ENCODE peak calls at places on chromosome 15, in ten cellular contexts. J is PC-9; X is keratinocyte; F is osteoblast; N is Panc1; D is heart left ventricle; A is right cardiac atrium; T is psoas muscle; R is CD8-positive, alpha-beta T cell; G is HCT116. O is an unnamed sample.

GRCh38 chr15:67543348-67543718 is 830 bp downstream of the MAP2K5 start:
- DNase-seq in R (no peak), T (peak; percentile 22), A (no peak), X (no peak), F (peak; percentile 69), G (no peak), J (no peak), D (peak; percentile 21), N (no peak), O (no peak)

GRCh38 chr15:59746777-59747176 is 57.7 kb upstream of the BNIP2 start:
- DNase-seq in F (no peak), J (no peak), T (no peak), R (no peak), X (no peak), D (no peak), N (no peak), A (no peak), G (no peak), O (no peak)

GRCh38 chr15:92377083-92377789 is 16.4 kb upstream of the ST8SIA2 start:
- DNase-seq in T (peak; percentile 22), G (no peak), R (no peak), J (no peak), A (no peak), N (no peak), D (peak; percentile 76), F (no peak), X (peak; percentile 63), O (no peak)

GRCh38 chr15:59372352-59373211 is at the start of gene MYO1E:
- DNase-seq in F (peak; percentile 99), X (no peak), N (peak; percentile 96), G (peak; percentile 94), A (peak; percentile 90), R (no peak), D (peak; percentile 91), T (peak; percentile 81), J (peak; percentile 91), O (no peak)

GRCh38 chr15:43998607-43999006 is 171.8 kb downstream of the WDR76 start:
- DNase-seq in J (no peak), F (no peak), N (no peak), R (no peak), X (no peak), T (peak; percentile 20), A (peak; percentile 70), G (no peak), D (peak; percentile 62), O (no peak)

GRCh38 chr15:56913670-56914069 is 4.8 kb upstream of the TCF12 start:
- DNase-seq in T (no peak), X (no peak), G (no peak), R (no peak), A (no peak), F (peak; percentile 69), D (no peak), J (no peak), N (no peak), O (no peak)

GRCh38 chr15:34318277-34319079 is 19.1 kb downstream of the SLC12A6 start:
- DNase-seq in A (peak; percentile 48), G (peak; percentile 50), D (peak; percentile 63), J (peak; percentile 70), R (peak; percentile 35), N (no peak), X (no peak), F (no peak), T (peak; percentile 41), O (no peak)

GRCh38 chr15:91146728-91147127 is 46.7 kb downstream of the SV2B start:
- DNase-seq in N (no peak), R (no peak), D (no peak), X (no peak), G (no peak), F (no peak), J (no peak), A (no peak), T (no peak), O (no peak)

GRCh38 chr15:58555168-58556027 is 123.6 kb downstream of the LIPC start:
- DNase-seq in X (no peak), R (no peak), N (no peak), J (no peak), G (no peak), D (no peak), F (no peak), A (no peak), T (no peak), O (no peak)

GRCh38 chr15:39030291-39031070 is 465.9 kb upstream of the RASGRP1 start:
- DNase-seq in A (no peak), X (no peak), D (no peak), G (no peak), R (no peak), T (no peak), J (no peak), F (peak; percentile 0), N (no peak), O (no peak)

GRCh38 chr15:58864602-58865419 is 68.7 kb downstream of the SLTM start:
- DNase-seq in J (peak; percentile 47), N (no peak), G (no peak), X (no peak), D (peak; percentile 67), R (no peak), T (peak; percentile 49), A (peak; percentile 90), F (no peak), O (no peak)

GRCh38 chr15:38824719-38825118 is 260.1 kb upstream of the RASGRP1 start:
- DNase-seq in T (no peak), J (no peak), G (no peak), F (no peak), R (no peak), N (no peak), A (no peak), D (no peak), X (no peak), O (no peak)

GRCh38 chr15:44584162-44584749 is 47.3 kb downstream of the EIF3J start:
- DNase-seq in X (no peak), F (no peak), N (peak; percentile 36), D (peak; percentile 52), J (peak; percentile 39), T (no peak), A (peak; percentile 71), G (peak; percentile 26), R (peak; percentile 63), O (peak; percentile 18)

GRCh38 chr15:96351801-96352593 is 21.5 kb downstream of the NR2F2 start:
- DNase-seq in F (peak; percentile 34), J (no peak), N (no peak), G (no peak), A (peak; percentile 79), X (no peak), T (no peak), R (no peak), D (peak; percentile 44), O (no peak)

DNA sequence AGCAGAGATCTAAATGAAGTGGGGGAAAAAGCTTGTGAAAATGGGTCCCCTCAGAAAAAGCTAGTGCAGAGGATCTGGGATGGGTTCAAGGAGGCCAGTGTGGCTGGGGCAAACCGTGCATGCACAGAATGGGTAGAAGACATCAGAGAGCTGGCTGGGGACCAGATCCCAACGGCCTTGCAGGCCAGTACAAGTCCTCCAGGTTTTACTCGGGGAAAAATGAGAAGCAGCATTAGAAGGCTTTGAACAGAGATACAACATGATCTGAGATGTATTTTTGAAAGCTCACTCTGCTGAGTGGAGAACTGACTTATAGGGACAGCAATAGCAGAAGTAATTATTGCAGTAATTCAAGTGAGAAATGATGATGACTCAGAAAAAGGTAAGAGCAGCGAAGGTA is 114.5 kb downstream of the HERC1 start:
- DNase-seq in T (no peak), N (no peak), A (no peak), X (no peak), G (no peak), D (no peak), F (no peak), R (no peak), J (no peak), O (no peak)
- H3K4me3 ChIP-seq in T (no peak overlapping the region), N (no peak overlapping the region), A (no peak overlapping the region), X (no peak overlapping the region), G (no peak overlapping the region), D (no peak overlapping the region), F (no peak overlapping the region), R (no peak overlapping the region), J (no peak overlapping the region), O (no peak overlapping the region)

GRCh38 chr15:70104227-70104626 is 6.5 kb upstream of the TLE3 start:
- DNase-seq in J (no peak), X (no peak), A (no peak), F (no peak), N (no peak), R (no peak), T (no peak), D (no peak), G (no peak), O (no peak)

GRCh38 chr15:70101459-70102113 is 3.9 kb upstream of the TLE3 start:
- DNase-seq in X (no peak), F (peak; percentile 88), D (peak; percentile 76), N (no peak), R (no peak), T (no peak), J (peak; percentile 79), G (peak; percentile 82), A (peak; percentile 75), O (no peak)

GRCh38 chr15:70100495-70101331 is 3.0 kb upstream of the TLE3 start:
- DNase-seq in J (no peak), X (no peak), N (no peak), F (peak; percentile 86), A (peak; percentile 81), D (peak; percentile 59), R (peak; percentile 74), T (peak; percentile 60), G (peak; percentile 27), O (peak; percentile 41)

GRCh38 chr15:70099966-70100494 is 2.3 kb upstream of the TLE3 start:
- DNase-seq in X (no peak), J (no peak), A (no peak), F (peak; percentile 30), R (no peak), G (peak; percentile 13), T (no peak), N (no peak), D (no peak), O (no peak)

DNA sequence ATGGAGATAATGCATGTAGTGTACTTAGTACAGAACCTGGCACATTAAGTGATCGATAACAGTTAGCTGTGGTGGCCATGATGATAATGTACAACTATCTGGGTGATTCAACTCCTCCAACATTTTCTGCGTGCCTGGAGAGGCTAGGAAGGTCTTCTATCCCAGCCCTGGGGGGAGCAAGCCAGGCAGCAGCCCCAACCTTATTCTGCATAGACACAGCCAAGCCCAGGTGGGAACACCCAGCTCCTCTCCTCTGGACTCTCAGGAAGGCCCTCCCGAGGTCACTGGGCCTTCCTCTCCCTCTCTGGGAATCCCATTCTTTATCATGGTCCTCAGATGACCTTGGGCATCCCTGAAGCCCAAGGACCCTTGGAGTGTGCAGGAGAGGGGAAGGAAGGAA is 5.1 kb upstream of the TLE3 start:
- DNase-seq in D (no peak), A (no peak), F (no peak), R (no peak), T (no peak), N (no peak), J (no peak), X (no peak), G (no peak), O (no peak)
- H3K4me1 ChIP-seq in D (peaks cover 24% of the 10 kb centered on the region), A (peaks cover 7% of the 10 kb centered on the region), F (peaks cover 29% of the 10 kb centered on the region), R (peaks cover 23% of the 10 kb centered on the region), T (peaks cover 28% of the 10 kb centered on the region), N (peaks cover 24% of the 10 kb centered on the region), J (peaks cover 26% of the 10 kb centered on the region), X (peaks cover 19% of the 10 kb centered on the region), G (peaks cover 40% of the 10 kb centered on the region), O (peaks cover 30% of the 10 kb centered on the region)

GRCh38 chr15:80953001-80953952 is 36.3 kb downstream of the MESD start:
- DNase-seq in X (no peak), G (no peak), N (no peak), A (no peak), R (no peak), T (no peak), F (no peak), J (no peak), D (no peak), O (no peak)
- H3K27ac ChIP-seq in X (no peak overlapping the region), G (no peak overlapping the region), N (no peak overlapping the region), A (no peak overlapping the region), R (no peak overlapping the region), T (no peak overlapping the region), F (no peak overlapping the region), J (peak overlapping the region; percentile 82), D (no peak overlapping the region), O (no peak overlapping the region)

GRCh38 chr15:72117448-72117697 is 577 bp downstream of the MYO9A start:
- DNase-seq in X (peak; percentile 11), G (peak; percentile 40), D (peak; percentile 88), N (no peak), A (peak; percentile 94), R (peak; percentile 63), F (peak; percentile 93), J (peak; percentile 64), T (peak; percentile 86), O (peak; percentile 60)
- H3K4me3 ChIP-seq in X (peak overlapping the region; percentile 89), G (peak overlapping the region; percentile 81), D (peak overlapping the region; percentile 74), N (peak overlapping the region; percentile 89), A (peak overlapping the region; percentile 82), R (peak overlapping the region; percentile 84), F (peak overlapping the region; percentile 82), J (peak overlapping the region; percentile 73), T (peak overlapping the region; percentile 87), O (peak overlapping the region; percentile 92)

O was measured in effector memory CD4-positive, alpha-beta T cell.